ENCODE peak calls at places on chromosomes 16 and 17, in ten cellular contexts. I is psoas muscle; W is GM23338; S is right cardiac atrium; H is CD8-positive, alpha-beta memory T cell; L is heart right ventricle; T is thoracic aorta; U is adrenal gland; R is stomach; Z is ascending aorta. Y is an unnamed sample. For H3K4me1, the result is how much of the 10 kb centered on the place peaks cover.

GRCh38 chr17:71085238-71086033 is 916.1 kb downstream of the KCNJ2 start:
- DNase-seq in I (no peak), W (peak), S (no peak), H (no peak), L (no peak), T (no peak), U (no peak), R (peak), Z (no peak), Y (no peak)

GRCh38 chr16:70490261-70490660 is 33.1 kb downstream of the COG4 start:
- DNase-seq in I (peak), W (no peak), S (no peak), H (no peak), L (no peak), T (no peak), U (no peak), R (no peak), Z (no peak), Y (no peak)

GRCh38 chr17:79947351-79948031 is 88.2 kb downstream of the TBC1D16 start:
- DNase-seq in I (peak), W (no peak), S (no peak), H (peak), L (no peak), T (no peak), U (peak), R (no peak), Z (peak), Y (peak)

GRCh38 chr17:83007504-83008475 is 71.6 kb upstream of the METRNL start:
- DNase-seq in I (no peak), W (no peak), S (peak), H (no peak), L (no peak), T (no peak), U (no peak), R (no peak), Z (no peak), Y (no peak)

GRCh38 chr16:11005611-11005975 is 61.2 kb downstream of the CLEC16A start:
- DNase-seq in I (no peak), W (no peak), S (no peak), H (no peak), L (no peak), T (no peak), U (no peak), R (no peak), Z (no peak), Y (no peak)

GRCh38 chr16:8831450-8832382 is 34.1 kb downstream of the PMM2 start:
- DNase-seq in I (no peak), W (peak), S (no peak), H (no peak), L (no peak), T (no peak), U (no peak), R (no peak), Z (no peak), Y (no peak)

GRCh38 chr17:77738666-77739531 is 219.6 kb upstream of the TNRC6C start:
- DNase-seq in I (no peak), W (no peak), S (peak), H (no peak), L (peak), T (no peak), U (peak), R (peak), Z (peak), Y (peak)

GRCh38 chr16:86567701-86568571 is 1.3 kb downstream of the FOXC2 start:
- DNase-seq in I (no peak), W (peak), S (peak), H (no peak), L (peak), T (no peak), U (no peak), R (no peak), Z (peak), Y (peak)

GRCh38 chr17:38761612-38762011 is 9.1 kb downstream of the PSMB3 start:
- DNase-seq in I (no peak), W (peak), S (no peak), H (no peak), L (no peak), T (no peak), U (no peak), R (no peak), Z (no peak), Y (no peak)

GRCh38 chr17:16046966-16047365 is 47.3 kb downstream of the TTC19 start:
- DNase-seq in I (no peak), W (no peak), S (no peak), H (no peak), L (no peak), T (no peak), U (no peak), R (no peak), Z (no peak), Y (no peak)

GRCh38 chr16:50940275-50940854 is 198.5 kb downstream of the CYLD start:
- DNase-seq in I (no peak), W (no peak), S (no peak), H (no peak), L (no peak), T (no peak), U (no peak), R (no peak), Z (no peak), Y (no peak)

GRCh38 chr17:72338847-72339790 is 218.3 kb downstream of the SOX9 start:
- DNase-seq in I (no peak), W (no peak), S (peak), H (no peak), L (no peak), T (no peak), U (peak), R (no peak), Z (no peak), Y (no peak)

DNA sequence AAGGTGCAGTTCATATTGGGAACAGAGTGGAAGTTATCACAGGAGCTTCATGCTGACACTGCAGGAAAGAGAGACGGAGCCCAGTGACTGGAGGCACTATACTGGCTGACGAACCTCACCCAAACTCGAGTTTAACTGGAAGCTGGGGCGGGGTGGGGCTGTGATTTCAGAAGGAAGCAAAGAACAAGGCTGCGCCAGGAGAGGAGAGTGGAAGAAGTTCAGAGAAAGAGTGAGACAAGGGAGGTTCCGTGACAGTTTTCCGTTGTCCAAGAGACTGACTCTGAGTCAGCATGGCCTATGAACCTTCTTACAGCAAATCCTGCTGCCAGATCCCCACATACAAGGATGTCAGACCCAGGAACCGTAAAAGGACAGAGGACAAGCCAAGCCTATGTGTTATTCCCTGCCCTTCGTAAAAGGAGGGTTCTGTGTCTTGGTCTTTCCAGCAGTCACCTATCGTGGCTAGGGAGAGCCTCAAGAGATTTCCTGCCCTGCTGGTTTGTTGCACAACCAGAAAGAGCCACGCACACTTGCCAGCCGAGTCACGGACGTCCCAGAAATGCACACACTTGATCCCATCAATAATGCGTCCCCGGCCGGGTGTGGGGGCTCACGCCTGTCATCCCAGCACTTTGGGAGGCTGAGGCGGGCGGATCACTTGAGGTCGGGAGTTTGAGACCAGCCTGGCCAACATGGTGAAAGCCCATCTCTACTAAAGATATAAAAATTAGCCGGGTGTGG is 5.1 kb downstream of the PITPNA start:
- DNase-seq in I (peak), W (no peak), S (no peak), H (no peak), L (no peak), T (no peak), U (no peak), R (no peak), Z (no peak), Y (no peak)
- H3K27ac ChIP-seq in I (no peak), W (no peak), S (no peak), H (no peak), L (no peak), T (no peak), U (no peak), R (no peak), Z (peak), Y (no peak)

GRCh38 chr17:81256616-81257015 is 17.5 kb downstream of the NDUFAF8 start:
- DNase-seq in I (no peak), W (no peak), S (peak), H (no peak), L (peak), T (no peak), U (no peak), R (no peak), Z (no peak), Y (no peak)
- H3K4me1 ChIP-seq in I (under half), W (under half), S (under half), H (under half), L (under half), T (under half), U (under half), R (under half), Z (under half), Y (under half)

GRCh38 chr17:1002771-1003555 is 6.0 kb downstream of the TIMM22 start:
- DNase-seq in I (peak), W (no peak), S (peak), H (no peak), L (no peak), T (no peak), U (peak), R (no peak), Z (peak), Y (no peak)

GRCh38 chr17:1003633-1003971 is 6.7 kb downstream of the TIMM22 start:
- DNase-seq in I (peak), W (no peak), S (peak), H (no peak), L (no peak), T (no peak), U (peak), R (no peak), Z (no peak), Y (no peak)

GRCh38 chr17:1005361-1005946 is 8.5 kb downstream of the TIMM22 start:
- DNase-seq in I (peak), W (no peak), S (peak), H (no peak), L (peak), T (no peak), U (peak), R (peak), Z (peak), Y (peak)

GRCh38 chr17:1004769-1005295 is 7.9 kb downstream of the TIMM22 start:
- DNase-seq in I (no peak), W (no peak), S (peak), H (no peak), L (no peak), T (no peak), U (no peak), R (peak), Z (peak), Y (no peak)

GRCh38 chr17:1003972-1004768 is 7.2 kb downstream of the TIMM22 start:
- DNase-seq in I (no peak), W (no peak), S (peak), H (no peak), L (no peak), T (no peak), U (peak), R (peak), Z (peak), Y (no peak)
- H3K27ac ChIP-seq in I (peak), W (peak), S (no peak), H (no peak), L (no peak), T (peak), U (peak), R (peak), Z (peak), Y (peak)

GRCh38 chr16:85208643-85209520 is 96.6 kb upstream of the CIBAR2 start:
- DNase-seq in I (peak), W (no peak), S (peak), H (no peak), L (no peak), T (no peak), U (no peak), R (no peak), Z (no peak), Y (no peak)

GRCh38 chr16:85208181-85208580 is 95.9 kb upstream of the CIBAR2 start:
- DNase-seq in I (no peak), W (no peak), S (peak), H (no peak), L (no peak), T (no peak), U (no peak), R (no peak), Z (no peak), Y (no peak)

GRCh38 chr16:85209526-85210121 is 97.4 kb upstream of the CIBAR2 start:
- DNase-seq in I (peak), W (no peak), S (peak), H (no peak), L (peak), T (no peak), U (peak), R (no peak), Z (no peak), Y (no peak)

GRCh38 chr16:85211247-85211910 is 99.1 kb upstream of the CIBAR2 start:
- DNase-seq in I (no peak), W (no peak), S (peak), H (no peak), L (peak), T (no peak), U (peak), R (no peak), Z (no peak), Y (no peak)

DNA sequence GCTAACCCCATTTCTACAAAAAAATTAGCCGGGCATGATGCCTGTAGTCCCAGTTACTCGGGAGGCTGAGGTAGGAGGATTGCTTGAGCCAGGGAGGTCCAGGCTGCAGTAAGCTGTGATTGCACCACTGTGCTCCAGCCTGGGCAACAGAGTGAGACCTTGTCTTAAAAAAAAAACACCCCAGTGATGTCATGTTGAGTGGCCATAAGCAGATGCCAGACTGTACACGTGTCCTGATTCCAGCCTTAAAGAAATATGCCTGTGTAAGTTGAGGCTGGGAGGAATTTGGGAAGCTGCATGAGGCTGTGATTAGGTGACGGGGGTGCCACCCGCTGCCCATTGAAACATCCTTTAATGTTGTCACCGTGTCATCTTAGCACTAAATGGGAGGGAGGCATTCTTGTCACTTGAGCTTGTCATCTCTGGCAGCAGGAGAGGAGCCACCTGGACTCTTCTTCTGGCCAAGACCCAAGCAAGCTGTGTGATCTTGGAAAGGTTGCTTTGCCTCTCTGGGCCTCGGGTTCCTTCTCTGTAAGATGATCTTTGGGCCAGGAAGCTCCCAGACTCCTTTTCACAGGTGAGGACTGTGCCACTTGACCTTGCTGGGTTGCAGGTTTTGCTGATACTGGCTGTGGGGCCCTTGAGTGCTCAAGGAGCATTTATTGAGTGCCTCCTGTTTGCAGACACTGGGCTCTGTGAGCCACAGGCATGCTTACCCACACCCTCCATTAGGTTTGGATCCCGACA is 98.3 kb upstream of the CIBAR2 start:
- DNase-seq in I (no peak), W (no peak), S (peak), H (no peak), L (peak), T (no peak), U (no peak), R (no peak), Z (no peak), Y (no peak)
- H3K4me1 ChIP-seq in I (half or more), W (under half), S (under half), H (under half), L (under half), T (under half), U (half or more), R (under half), Z (under half), Y (under half)

DNA sequence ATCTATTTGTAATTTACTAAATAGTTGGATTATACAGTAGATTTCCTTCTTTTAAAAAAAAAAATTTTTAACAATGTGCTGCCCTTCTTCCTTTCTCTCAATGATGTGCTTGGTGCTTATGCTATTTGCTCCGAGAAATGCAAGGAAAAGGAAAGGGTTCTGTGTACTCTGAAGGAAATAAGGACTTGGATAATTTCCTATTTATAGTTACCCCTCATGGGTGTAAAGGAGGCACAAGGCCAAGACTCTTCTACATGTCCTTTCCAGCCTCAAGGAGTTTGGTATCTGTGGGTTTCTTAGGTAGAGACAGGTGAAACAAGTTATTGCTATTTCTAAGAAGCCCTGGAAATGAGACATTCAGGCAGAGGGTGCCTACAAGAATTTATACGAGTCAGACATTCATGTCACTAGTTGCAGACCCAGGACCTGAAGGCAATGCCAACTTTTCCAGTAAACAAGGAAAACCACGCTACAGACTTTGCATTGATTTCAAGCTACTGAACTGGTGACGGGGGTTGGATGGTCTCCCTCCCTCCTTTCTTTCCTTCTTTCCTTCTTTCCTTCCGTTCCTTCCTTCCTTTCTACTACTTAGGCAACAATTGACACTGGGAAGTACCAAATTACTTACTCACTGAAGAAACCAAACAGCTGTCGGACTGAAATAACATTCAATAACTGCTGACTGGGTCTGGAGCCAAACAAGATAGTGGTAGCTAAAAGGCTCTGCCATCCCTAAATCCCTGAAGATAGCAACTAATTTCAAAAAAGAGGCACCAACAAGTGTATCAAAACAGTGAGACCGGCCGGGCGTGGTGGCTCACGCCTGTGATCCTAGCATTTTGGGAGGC is 33.8 kb upstream of the GHDC start:
- DNase-seq in I (no peak), W (no peak), S (no peak), H (no peak), L (no peak), T (no peak), U (no peak), R (no peak), Z (no peak), Y (no peak)
- H3K27ac ChIP-seq in I (peak), W (no peak), S (peak), H (no peak), L (no peak), T (peak), U (no peak), R (no peak), Z (peak), Y (no peak)

GRCh38 chr17:32444301-32445074 is at the start of gene PSMD11:
- DNase-seq in I (peak), W (peak), S (peak), H (peak), L (peak), T (peak), U (peak), R (peak), Z (peak), Y (peak)
- H3K4me1 ChIP-seq in I (under half), W (under half), S (under half), H (under half), L (under half), T (under half), U (under half), R (under half), Z (under half), Y (under half)

GRCh38 chr17:57559226-57559625 is 185.9 kb downstream of the CCDC182 start:
- DNase-seq in I (no peak), W (no peak), S (no peak), H (no peak), L (no peak), T (no peak), U (no peak), R (no peak), Z (no peak), Y (no peak)

GRCh38 chr17:57562231-57562630 is 182.9 kb downstream of the CCDC182 start:
- DNase-seq in I (no peak), W (no peak), S (no peak), H (no peak), L (no peak), T (no peak), U (no peak), R (no peak), Z (no peak), Y (no peak)

GRCh38 chr17:57561072-57561861 is 183.8 kb downstream of the CCDC182 start:
- DNase-seq in I (no peak), W (no peak), S (no peak), H (no peak), L (no peak), T (no peak), U (no peak), R (no peak), Z (no peak), Y (no peak)

GRCh38 chr17:57557793-57558681 is 187.1 kb downstream of the CCDC182 start:
- DNase-seq in I (no peak), W (no peak), S (no peak), H (no peak), L (no peak), T (no peak), U (no peak), R (no peak), Z (peak), Y (no peak)

GRCh38 chr17:57559634-57560387 is 185.3 kb downstream of the CCDC182 start:
- DNase-seq in I (no peak), W (no peak), S (no peak), H (no peak), L (no peak), T (no peak), U (no peak), R (no peak), Z (no peak), Y (no peak)
- H3K27ac ChIP-seq in I (no peak), W (no peak), S (no peak), H (no peak), L (no peak), T (no peak), U (no peak), R (no peak), Z (no peak), Y (no peak)

GRCh38 chr17:18314059-18314730 is 599 bp downstream of the TOP3A start:
- DNase-seq in I (no peak), W (no peak), S (no peak), H (no peak), L (peak), T (no peak), U (no peak), R (no peak), Z (no peak), Y (no peak)
- H3K4me1 ChIP-seq in I (half or more), W (under half), S (under half), H (half or more), L (under half), T (under half), U (half or more), R (under half), Z (under half), Y (half or more)

DNA sequence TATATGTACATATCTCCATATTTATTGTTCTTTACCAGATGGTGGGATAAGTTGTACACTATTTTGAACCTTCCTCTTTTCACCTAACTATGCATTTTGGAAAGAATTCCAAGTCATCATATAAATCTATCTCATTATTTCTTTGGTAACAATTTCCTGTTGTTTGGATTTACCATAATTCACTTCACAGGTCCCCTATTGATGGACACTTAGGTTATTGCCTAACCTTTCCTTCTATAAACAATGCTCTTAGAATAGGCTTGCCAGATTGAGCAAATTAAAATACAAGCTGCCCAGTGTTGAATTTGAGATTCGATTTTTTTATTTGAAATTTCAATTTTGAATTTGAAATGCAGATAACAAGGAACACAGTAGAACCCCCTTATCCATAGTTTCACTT is 28.9 kb upstream of the DHX8 start:
- DNase-seq in I (no peak), W (no peak), S (no peak), H (no peak), L (no peak), T (no peak), U (no peak), R (no peak), Z (no peak), Y (no peak)
- H3K27ac ChIP-seq in I (no peak), W (no peak), S (no peak), H (no peak), L (no peak), T (no peak), U (no peak), R (no peak), Z (no peak), Y (no peak)